ENCODE peak calls at places on chromosomes 13 and 19, in nine cellular contexts. T is GM23338, U is SK-N-SH, M is OCI-LY7, F is HCT116, W is MM.1S, G is GM23248, C is PC-3, O is neural progenitor cell. H is an unnamed sample.

GRCh38 chr13:52454459-52454824 is 836 bp upstream of the CKAP2 start:
- DNase-seq in G (no peak), W (peak; percentile 79), M (peak; percentile 77), U (peak; percentile 34), T (peak; percentile 12), F (no peak), O (peak; percentile 32), C (peak; percentile 11), H (peak; percentile 29)

GRCh38 chr13:112703449-112703848 is 13.6 kb downstream of the ATP11A start:
- DNase-seq in W (no peak), C (no peak), T (no peak), O (no peak), G (no peak), U (no peak), F (no peak), M (no peak), H (no peak)

GRCh38 chr13:113322043-113322461 is 25.0 kb downstream of the LAMP1 start:
- DNase-seq in F (no peak), U (no peak), T (no peak), M (no peak), G (no peak), O (no peak), W (no peak), C (no peak), H (no peak)

GRCh38 chr19:7565332-7565731 is 29.8 kb downstream of the PNPLA6 start:
- DNase-seq in M (no peak), F (no peak), C (no peak), U (no peak), G (no peak), T (no peak), W (no peak), O (no peak), H (no peak)

GRCh38 chr19:41848666-41849065 is 3.8 kb downstream of the DMRTC2 start:
- DNase-seq in O (no peak), F (no peak), G (no peak), M (no peak), U (no peak), C (no peak), T (no peak), W (no peak), H (no peak)

GRCh38 chr13:109875746-109876145 is 89.4 kb upstream of the IRS2 start:
- DNase-seq in G (no peak), M (no peak), T (no peak), O (no peak), W (no peak), U (no peak), F (no peak), C (no peak), H (no peak)

GRCh38 chr13:111158136-111158805 is 43.2 kb downstream of the ARHGEF7 start:
- DNase-seq in C (peak; percentile 30), T (no peak), G (peak; percentile 19), U (no peak), W (no peak), M (no peak), F (no peak), O (no peak), H (no peak)

GRCh38 chr19:5294403-5295160 is 46.0 kb downstream of the PTPRS start:
- DNase-seq in W (no peak), O (peak; percentile 43), T (no peak), F (no peak), U (no peak), M (no peak), C (no peak), G (no peak), H (no peak)

GRCh38 chr13:112248406-112248760 is 127.8 kb upstream of the SPACA7 start:
- DNase-seq in T (no peak), M (no peak), W (no peak), U (no peak), F (no peak), G (no peak), C (no peak), O (no peak), H (no peak)

GRCh38 chr13:112704634-112705145 is 14.9 kb downstream of the ATP11A start:
- DNase-seq in M (no peak), C (no peak), W (no peak), O (no peak), U (no peak), T (no peak), G (no peak), F (no peak), H (no peak)

GRCh38 chr13:55199132-55199531 is 1941.6 kb upstream of the PRR20A start:
- DNase-seq in U (no peak), C (peak; percentile 4), W (no peak), G (no peak), O (peak; percentile 47), M (no peak), T (peak; percentile 11), F (no peak), H (peak; percentile 26)

GRCh38 chr19:7556696-7557315 is 21.3 kb downstream of the PNPLA6 start:
- DNase-seq in T (no peak), W (no peak), M (no peak), O (no peak), F (no peak), G (no peak), U (no peak), C (no peak), H (no peak)

GRCh38 chr13:64457976-64458375 is 2772.2 kb downstream of the PCDH9 start:
- DNase-seq in G (no peak), M (no peak), C (no peak), T (no peak), O (no peak), U (no peak), F (no peak), W (no peak), H (no peak)

GRCh38 chr13:113458218-113459065 is 5.2 kb upstream of the ADPRHL1 start:
- DNase-seq in U (peak; percentile 89), C (no peak), G (peak; percentile 12), W (no peak), F (no peak), T (peak; percentile 59), O (peak; percentile 57), M (no peak), H (no peak)

GRCh38 chr19:21321134-21321533 is 8.1 kb downstream of the ZNF708 start:
- DNase-seq in U (no peak), F (no peak), O (no peak), W (no peak), M (no peak), C (no peak), T (no peak), G (peak; percentile 44), H (no peak)

GRCh38 chr13:50587839-50588373 is 255.6 kb downstream of the DLEU7 start:
- DNase-seq in O (no peak), G (no peak), C (no peak), F (no peak), T (no peak), M (no peak), U (no peak), W (no peak), H (no peak)

GRCh38 chr13:52738719-52739467 is 727 bp downstream of the CNMD start:
- DNase-seq in M (no peak), W (no peak), C (no peak), U (no peak), O (peak; percentile 87), G (peak; percentile 3), F (no peak), T (peak; percentile 75), H (peak; percentile 47)

GRCh38 chr19:51651216-51651846 is 4.7 kb upstream of the SIGLEC14 start:
- DNase-seq in O (no peak), C (no peak), W (no peak), U (no peak), G (no peak), T (no peak), F (no peak), M (peak; percentile 48), H (no peak)

GRCh38 chr19:7502552-7502951 is 13.4 kb upstream of the ZNF358 start:
- DNase-seq in G (no peak), C (no peak), W (no peak), M (no peak), U (no peak), O (no peak), T (no peak), F (no peak), H (no peak)

GRCh38 chr13:30936920-30937319 is 4.5 kb downstream of the TEX26 start:
- DNase-seq in M (no peak), U (no peak), G (no peak), F (no peak), C (no peak), T (no peak), W (no peak), O (no peak), H (no peak)

GRCh38 chr13:51453959-51454703 is 1.3 kb upstream of the INTS6 start:
- DNase-seq in O (peak; percentile 35), U (peak; percentile 51), F (no peak), W (peak; percentile 7), M (peak; percentile 55), C (peak; percentile 9), T (peak; percentile 53), G (peak; percentile 49), H (peak; percentile 46)

GRCh38 chr19:51602189-51602854 is 27.9 kb downstream of the SIGLEC5 start:
- DNase-seq in C (no peak), T (peak; percentile 43), G (no peak), O (no peak), F (no peak), W (no peak), M (no peak), U (no peak), H (no peak)

GRCh38 chr19:29855771-29856510 is 44.1 kb downstream of the CCNE1 start:
- DNase-seq in U (no peak), F (no peak), M (no peak), T (no peak), O (no peak), W (no peak), G (no peak), C (no peak), H (no peak)
- TF ChIP-seq EZH2phosphoT487 in U (no peak), F (no peak), M (no peak), T (no peak), O (no peak), W (no peak), G (no peak), C (no peak), H (no peak)

DNA sequence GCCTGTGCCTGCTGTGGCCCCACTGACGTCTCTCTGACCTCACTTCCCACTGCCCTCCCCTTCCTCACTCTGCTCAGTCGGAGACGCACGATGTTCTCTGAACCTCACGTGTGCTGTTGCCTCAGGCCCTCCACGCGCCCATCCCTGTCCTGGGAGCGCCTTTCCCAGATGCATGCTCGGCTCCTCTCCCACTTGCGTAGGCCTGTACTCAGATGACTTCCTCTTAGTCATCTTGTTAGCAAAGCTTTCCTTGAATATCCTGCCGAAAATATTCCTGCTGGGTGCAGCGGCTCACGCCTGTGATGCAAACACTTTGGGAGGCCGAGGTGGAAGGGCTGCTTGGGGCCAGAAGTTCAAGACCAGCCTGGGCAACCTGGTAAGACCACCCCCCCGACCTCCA is 9.3 kb upstream of the SYT5 start:
- DNase-seq in T (no peak), U (no peak), C (peak; percentile 99), M (no peak), W (no peak), O (no peak), G (peak; percentile 97), F (peak; percentile 88), H (no peak)
- TF ChIP-seq EZH2phosphoT487 in T (no peak), U (no peak), C (peak; percentile 69), M (no peak), W (no peak), O (no peak), G (no peak), F (no peak), H (no peak)

GRCh38 chr13:76048126-76048525 is 412.0 kb downstream of the LMO7 start:
- DNase-seq in U (no peak), O (no peak), M (no peak), F (no peak), T (no peak), C (no peak), W (no peak), G (no peak), H (no peak)
- TF ChIP-seq EZH2phosphoT487 in U (no peak), O (no peak), M (no peak), F (no peak), T (no peak), C (no peak), W (no peak), G (no peak), H (no peak)

GRCh38 chr19:46624958-46625661 is at the start of gene PTGIR:
- DNase-seq in M (no peak), C (no peak), F (no peak), O (no peak), G (peak; percentile 92), U (peak; percentile 43), T (peak; percentile 40), W (no peak), H (peak; percentile 62)
- TF ChIP-seq EZH2phosphoT487 in M (no peak), C (no peak), F (no peak), O (no peak), G (no peak), U (no peak), T (no peak), W (no peak), H (no peak)

H was measured in hepatocyte.